ENCODE peak calls at places on chromosome 1, in five cellular contexts. L is left colon, R is GM23338, J is GM12892, T is NCI-H2029. S is an unnamed sample.

GRCh38 chr1:193335797-193336428 is 149.5 kb upstream of the B3GALT2 start:
- DNase-seq in L (no peak), T (no peak), J (no peak), R (peak), S (no peak)

GRCh38 chr1:10967105-10967504 is 45.3 kb upstream of the TARDBP start:
- DNase-seq in L (no peak), T (no peak), R (no peak), J (no peak), S (no peak)

GRCh38 chr1:59025898-59026426 is 242.1 kb upstream of the JUN start:
- DNase-seq in L (no peak), T (peak), J (no peak), R (no peak), S (no peak)

GRCh38 chr1:60875139-60875538 is 207.2 kb upstream of the NFIA start:
- DNase-seq in J (no peak), L (no peak), R (no peak), T (no peak), S (no peak)

GRCh38 chr1:97651201-97651600 is 269.6 kb downstream of the DPYD start:
- DNase-seq in L (no peak), J (no peak), T (no peak), R (no peak), S (no peak)

GRCh38 chr1:28259252-28259934 is at the start of gene SESN2:
- DNase-seq in T (peak), J (peak), L (peak), R (peak), S (peak)

GRCh38 chr1:241235236-241235897 is 121.6 kb downstream of the RGS7 start:
- DNase-seq in J (no peak), T (no peak), L (no peak), R (peak), S (no peak)

GRCh38 chr1:175725684-175726083 is 17.7 kb downstream of the TNR start:
- DNase-seq in L (no peak), R (peak), T (no peak), J (no peak), S (no peak)